ENCODE peak calls at places on chromosomes 3 and 15, in four cellular contexts. B is mucosa of gallbladder, E is H7, U is transverse colon. D is an unnamed sample.

GRCh38 chr3:197222816-197223419 is 75.5 kb downstream of the DLG1 start:
- DNase-seq in U (no peak), B (no peak), E (no peak), D (no peak)

GRCh38 chr15:51448592-51449494 is 107.4 kb downstream of the GLDN start:
- DNase-seq in B (no peak), E (no peak), U (no peak), D (no peak)

GRCh38 chr3:32510075-32510724 is 7.5 kb upstream of the CMTM6 start:
- DNase-seq in B (peak), U (peak), E (peak), D (peak)

GRCh38 chr3:4768021-4768420 is 211.2 kb upstream of the BHLHE40 start:
- DNase-seq in B (no peak), E (no peak), U (no peak), D (no peak)

GRCh38 chr3:101725192-101725889 is 927 bp downstream of the CEP97 start:
- DNase-seq in E (peak), B (no peak), U (peak), D (peak)

GRCh38 chr15:39431371-39431770 is 149.5 kb upstream of the THBS1 start:
- DNase-seq in B (no peak), E (no peak), U (no peak), D (no peak)

GRCh38 chr3:78427303-78427702 is 1340.5 kb downstream of the ROBO1 start:
- DNase-seq in U (no peak), E (no peak), B (no peak), D (no peak)

GRCh38 chr15:92009162-92009561 is 155.7 kb downstream of the SLCO3A1 start:
- DNase-seq in U (no peak), E (no peak), B (no peak), D (peak)

GRCh38 chr15:88141490-88141889 is 115.0 kb downstream of the NTRK3 start:
- DNase-seq in U (no peak), B (no peak), E (no peak), D (no peak)

GRCh38 chr3:192887047-192887446 is 30.6 kb downstream of the MB21D2 start:
- DNase-seq in B (peak), E (no peak), U (no peak), D (no peak)

GRCh38 chr3:109920749-109921148 is 583.4 kb upstream of the DPPA4 start:
- DNase-seq in U (no peak), E (no peak), B (no peak), D (no peak)